ENCODE peak calls at places on chromosomes 3 and 15, in four cellular contexts. I, X, W and V are unnamed samples.

GRCh38 chr3:139758654-139759291 is 81.0 kb upstream of the NMNAT3 start:
- DNase-seq in W (no peak), I (no peak), X (peak), V (peak)

GRCh38 chr3:52229656-52230055 is 4.2 kb upstream of the TLR9 start:
- DNase-seq in W (no peak), I (no peak), X (no peak), V (no peak)

GRCh38 chr15:60038111-60038521 is 34.0 kb downstream of the FOXB1 start:
- DNase-seq in I (no peak), X (no peak), W (peak), V (no peak)

GRCh38 chr15:39285066-39285465 is 295.8 kb upstream of the THBS1 start:
- DNase-seq in I (no peak), W (no peak), X (no peak), V (peak)

GRCh38 chr3:190728574-190729246 is 133.8 kb downstream of the GMNC start:
- DNase-seq in I (no peak), X (no peak), W (no peak), V (peak)

GRCh38 chr3:27431116-27431515 is 53.1 kb downstream of the SLC4A7 start:
- DNase-seq in I (no peak), X (peak), W (no peak), V (peak)

GRCh38 chr15:40346579-40347558 is 4.0 kb upstream of the PHGR1 start:
- DNase-seq in W (no peak), I (no peak), X (no peak), V (no peak)

GRCh38 chr3:30714104-30714503 is 107.7 kb downstream of the TGFBR2 start:
- DNase-seq in I (no peak), X (no peak), W (peak), V (no peak)

GRCh38 chr3:136277115-136277514 is 27.0 kb downstream of the PCCB start:
- DNase-seq in W (no peak), I (no peak), X (no peak), V (no peak)

GRCh38 chr15:66843581-66843980 is 141.5 kb downstream of the SMAD6 start:
- DNase-seq in W (no peak), I (no peak), X (no peak), V (no peak)
- H3K4me3 ChIP-seq in W (no peak), I (no peak), X (no peak), V (peak)

GRCh38 chr3:127697531-127698240 is 24.9 kb downstream of the ABTB1 start:
- DNase-seq in I (peak), W (peak), X (peak), V (peak)

GRCh38 chr3:127692501-127693335 is 20.0 kb downstream of the ABTB1 start:
- DNase-seq in W (peak), X (no peak), I (peak), V (no peak)

GRCh38 chr3:127691974-127692373 is 19.2 kb downstream of the ABTB1 start:
- DNase-seq in W (peak), I (peak), X (no peak), V (no peak)

GRCh38 chr3:127693336-127693843 is 20.6 kb downstream of the ABTB1 start:
- DNase-seq in X (no peak), W (peak), I (no peak), V (no peak)

DNA sequence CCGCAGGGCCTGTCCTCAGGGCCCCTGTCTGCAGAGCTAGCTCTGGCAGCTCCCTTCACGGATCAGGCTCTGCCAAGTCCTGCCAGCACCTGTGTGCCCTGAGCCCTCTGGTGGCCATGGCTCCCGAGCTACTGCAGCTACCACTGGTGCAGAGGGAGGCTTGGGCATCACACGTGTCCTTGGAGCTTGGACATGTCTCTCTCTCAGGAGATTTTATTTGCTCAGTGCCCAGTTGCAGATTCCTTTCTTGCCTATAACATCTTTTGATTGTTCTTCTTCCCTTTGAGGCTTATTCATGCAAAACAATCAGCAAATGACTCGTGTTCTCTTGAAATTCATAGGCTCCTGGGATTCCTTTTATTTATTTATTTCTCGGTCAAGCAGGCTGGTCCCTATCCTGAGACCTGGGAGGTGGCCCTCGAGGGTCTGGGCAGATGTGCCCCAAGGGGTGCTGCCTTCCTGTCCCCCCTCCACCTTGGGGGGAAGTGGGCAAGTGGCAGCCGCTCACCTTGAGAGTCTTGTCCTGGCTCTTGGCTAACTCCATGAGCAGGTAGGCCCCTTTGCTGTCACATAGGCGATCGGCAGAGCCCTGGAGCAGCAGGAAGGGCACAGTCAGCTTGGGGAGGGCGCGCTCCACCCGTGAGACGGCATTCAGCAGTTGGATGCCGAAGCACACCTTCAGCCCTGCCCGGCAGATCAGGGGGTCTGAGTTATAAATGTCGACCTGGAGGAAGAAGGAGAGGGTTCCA is 21.9 kb downstream of the ABTB1 start:
- DNase-seq in X (peak), W (peak), I (peak), V (peak)
- TF ChIP-seq CTCF in X (peak), W (peak), I (peak), V (peak)

DNA sequence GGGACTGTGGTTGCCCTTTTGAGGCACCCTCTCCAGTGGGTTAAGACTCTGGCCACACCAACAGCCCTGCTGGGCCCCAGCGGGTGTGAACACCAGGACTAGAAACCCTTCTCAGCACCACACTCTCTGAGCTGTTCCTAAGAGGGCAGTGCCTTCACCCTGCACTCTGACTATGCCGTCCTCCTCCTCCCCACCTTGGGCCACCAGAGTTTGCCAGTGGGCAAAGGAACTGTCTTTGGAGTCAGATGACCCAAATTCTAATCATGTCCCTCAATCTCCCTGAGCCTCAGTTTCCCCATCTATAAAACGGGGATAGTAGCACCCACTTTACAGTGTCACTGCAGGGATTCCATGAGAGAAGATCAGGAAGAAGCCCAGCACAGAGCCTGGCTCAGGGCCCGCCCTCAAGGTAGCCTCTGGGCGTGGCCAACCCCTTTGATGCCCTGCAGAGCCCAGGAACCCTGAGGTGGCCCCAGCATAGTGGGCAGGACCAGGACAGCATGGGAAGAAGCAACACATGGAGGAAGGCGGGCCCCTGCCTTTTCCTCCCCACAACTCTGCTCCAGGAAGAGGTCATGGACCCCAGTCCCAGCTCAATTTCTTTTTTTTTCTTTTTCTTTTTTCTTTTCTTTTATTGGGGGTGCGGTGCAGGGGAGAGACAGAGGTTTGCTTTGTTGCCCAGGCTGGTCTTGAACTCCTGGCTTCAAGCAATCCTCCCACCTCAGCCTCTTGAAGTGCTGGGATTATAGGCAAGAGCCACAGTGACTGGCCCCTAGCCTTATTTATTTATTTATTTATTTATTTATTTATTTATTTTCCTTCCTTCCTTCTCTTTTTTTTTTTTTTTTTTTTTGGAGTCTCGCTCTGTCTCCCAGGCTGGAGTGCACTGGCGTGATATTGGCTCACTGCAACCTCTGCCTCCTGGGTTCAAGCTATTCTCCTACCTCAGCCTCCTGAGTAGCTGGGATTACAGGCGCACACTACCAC is 115.7 kb upstream of the LINGO1 start:
- DNase-seq in X (no peak), I (no peak), W (peak), V (no peak)
- H3K4me3 ChIP-seq in X (no peak), I (no peak), W (no peak), V (no peak)

GRCh38 chr15:49423021-49423420 is at the start of gene FGF7:
- DNase-seq in X (peak), I (no peak), W (no peak), V (peak)
- TF ChIP-seq CTCF in X (peak), I (no peak), W (no peak), V (peak)

DNA sequence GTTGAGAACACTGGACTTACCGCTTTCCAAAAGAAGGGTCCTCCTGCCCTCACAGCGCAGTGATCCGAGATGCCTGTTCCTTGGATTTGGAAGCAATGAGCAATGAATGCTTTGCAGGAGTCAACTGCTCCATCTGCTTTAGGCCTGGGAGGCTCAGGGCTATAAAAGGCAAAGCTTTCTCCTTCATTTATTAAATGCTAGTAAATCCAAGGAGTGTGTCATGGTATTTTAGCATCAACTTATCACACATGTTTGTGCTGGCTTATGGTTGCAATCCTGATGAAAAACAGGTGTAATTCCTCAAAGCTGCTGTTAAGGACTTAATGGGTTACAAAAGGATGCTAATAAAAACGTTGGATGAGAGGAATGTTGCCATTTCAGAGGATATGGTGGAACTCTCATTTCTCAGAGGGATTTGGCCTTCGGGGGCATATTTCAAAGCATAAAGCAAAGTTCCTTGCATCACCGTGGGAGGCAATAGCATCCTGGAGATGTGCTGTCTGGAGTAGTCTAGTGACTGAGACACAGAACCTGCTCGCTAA is 158.5 kb upstream of the TPM1 start:
- DNase-seq in I (no peak), W (no peak), X (no peak), V (peak)
- H3K4me3 ChIP-seq in I (no peak), W (no peak), X (no peak), V (no peak)

DNA sequence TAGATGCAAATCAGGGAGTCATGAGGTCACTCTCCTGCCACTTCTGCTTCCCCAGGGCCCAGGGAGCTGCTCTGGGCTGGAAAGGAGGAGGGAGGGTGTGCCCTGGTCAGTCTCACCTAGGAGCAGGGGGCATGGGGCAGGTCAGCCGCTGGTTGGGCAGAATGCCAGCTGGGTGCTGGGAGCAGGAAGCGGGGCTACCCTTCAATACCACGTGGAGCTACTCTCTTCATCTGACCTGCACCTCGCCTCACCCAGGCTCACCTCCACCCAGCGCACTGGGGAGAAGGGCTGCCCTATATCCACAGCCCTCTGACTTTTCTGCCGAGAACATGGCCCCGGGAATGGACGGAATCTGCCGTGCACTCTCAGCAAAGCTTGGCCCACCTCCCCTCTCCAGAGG is 15.1 kb downstream of the NTRK3 start:
- DNase-seq in X (no peak), I (no peak), W (no peak), V (no peak)
- TF ChIP-seq CTCF in X (no peak), I (no peak), W (no peak), V (no peak)

DNA sequence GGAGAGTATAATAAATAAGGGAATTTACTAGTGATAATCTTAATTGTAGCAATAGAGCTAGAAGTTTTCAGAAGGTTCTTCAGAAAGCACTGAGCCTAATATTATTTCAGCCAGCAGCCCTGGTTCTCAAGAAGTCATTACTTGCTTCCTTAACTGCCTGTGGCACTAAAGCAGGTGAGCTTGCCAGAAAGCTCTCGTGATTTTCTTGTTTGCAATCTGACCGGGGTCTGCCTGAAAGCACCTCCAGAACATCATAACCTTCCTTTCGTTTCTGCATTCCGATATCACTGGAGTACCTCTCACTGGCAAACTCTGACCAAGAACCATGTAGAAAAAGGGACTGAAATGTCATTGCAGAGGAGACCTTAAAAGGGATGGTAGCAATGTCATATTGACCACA is 510.3 kb downstream of the ZIC1 start:
- DNase-seq in I (no peak), X (no peak), W (no peak), V (no peak)
- H3K4me3 ChIP-seq in I (no peak), X (no peak), W (no peak), V (no peak)

GRCh38 chr3:122680381-122681293 is at the start of gene PARP14:
- DNase-seq in X (peak), I (peak), W (peak), V (peak)
- TF ChIP-seq CTCF in X (peak), I (no peak), W (no peak), V (no peak)

GRCh38 chr15:90084876-90085423 is 17.3 kb downstream of the IDH2 start:
- DNase-seq in X (no peak), I (no peak), W (no peak), V (no peak)
- H3K4me3 ChIP-seq in X (no peak), I (no peak), W (no peak), V (no peak)